ENCODE peak calls at places on chromosomes 5 and 9, in seven cellular contexts. H, I, B, Z, J, T and S are unnamed samples.

GRCh38 chr9:21506910-21507795 is 25.0 kb upstream of the IFNE start:
- DNase-seq in Z (no peak), T (no peak), H (no peak), J (no peak), B (no peak), I (no peak), S (no peak)

GRCh38 chr5:116492016-116492623 is 82.5 kb downstream of the SEMA6A start:
- DNase-seq in Z (no peak), J (no peak), T (no peak), I (no peak), H (no peak), B (no peak), S (no peak)

GRCh38 chr9:7315746-7316457 is 483.7 kb downstream of the DMAC1 start:
- DNase-seq in Z (no peak), I (no peak), B (no peak), H (no peak), J (no peak), T (no peak), S (no peak)

GRCh38 chr5:398475-399295 is 44.3 kb upstream of the EXOC3 start:
- DNase-seq in I (no peak), T (peak; percentile 24), Z (peak; percentile 57), J (no peak), H (no peak), B (no peak), S (no peak)

GRCh38 chr5:171592076-171592475 is 172.6 kb downstream of the FGF18 start:
- DNase-seq in Z (no peak), B (no peak), I (no peak), J (no peak), H (no peak), T (no peak), S (no peak)

GRCh38 chr9:76459691-76460635 is 981 bp downstream of the GCNT1 start:
- DNase-seq in J (peak; percentile 59), I (no peak), T (peak; percentile 58), B (peak; percentile 35), Z (no peak), H (no peak), S (no peak)

GRCh38 chr9:70668751-70669150 is 254.3 kb upstream of the KLF9 start:
- DNase-seq in I (no peak), H (no peak), B (no peak), J (no peak), T (no peak), Z (no peak), S (no peak)

GRCh38 chr9:108002296-108003056 is 512.9 kb upstream of the KLF4 start:
- DNase-seq in B (peak; percentile 4), H (no peak), I (no peak), Z (no peak), J (peak; percentile 21), T (no peak), S (no peak)

GRCh38 chr5:179166171-179166885 is 106.2 kb downstream of the ZNF354C start:
- DNase-seq in H (no peak), B (no peak), J (no peak), Z (peak; percentile 49), I (no peak), T (no peak), S (no peak)

GRCh38 chr5:148484651-148485050 is 100.9 kb downstream of the FBXO38 start:
- DNase-seq in B (no peak), Z (no peak), J (no peak), T (no peak), I (no peak), H (no peak), S (no peak)

GRCh38 chr5:171595401-171595800 is 176.0 kb downstream of the FGF18 start:
- DNase-seq in T (no peak), I (no peak), Z (no peak), H (no peak), J (no peak), B (no peak), S (no peak)

GRCh38 chr9:17318821-17319320 is 184.0 kb downstream of the CNTLN start:
- DNase-seq in I (no peak), J (no peak), B (no peak), Z (no peak), H (no peak), T (no peak), S (no peak)

GRCh38 chr9:14345586-14346237 is 31.8 kb upstream of the NFIB start:
- DNase-seq in I (no peak), B (no peak), H (no peak), J (no peak), T (no peak), Z (no peak), S (no peak)

GRCh38 chr5:4191024-4191423 is 595.4 kb downstream of the IRX1 start:
- DNase-seq in H (no peak), T (no peak), I (no peak), Z (no peak), B (no peak), J (no peak), S (no peak)

GRCh38 chr9:121360975-121361374 is 9.1 kb downstream of the STOM start:
- DNase-seq in T (no peak), J (no peak), B (no peak), H (no peak), I (no peak), Z (no peak), S (no peak)

GRCh38 chr5:96896806-96897205 is 20.5 kb downstream of the ERAP2 start:
- DNase-seq in J (peak; percentile 15), I (no peak), H (no peak), T (no peak), B (no peak), Z (no peak), S (no peak)

GRCh38 chr5:108655750-108656450 is 91.8 kb upstream of the FER start:
- DNase-seq in T (no peak), B (no peak), H (no peak), J (no peak), I (no peak), Z (no peak), S (no peak)

GRCh38 chr9:131266301-131267229 is 9.7 kb downstream of the FAM78A start:
- DNase-seq in I (no peak), H (no peak), B (no peak), J (no peak), T (no peak), Z (no peak), S (no peak)

GRCh38 chr5:181261320-181262085 is 560 bp upstream of the TRIM52 start:
- DNase-seq in I (peak; percentile 52), T (peak; percentile 72), J (peak; percentile 81), H (no peak), B (peak; percentile 48), Z (peak; percentile 86), S (peak; percentile 45)

GRCh38 chr5:124136609-124137008 is 609.8 kb downstream of the ZNF608 start:
- DNase-seq in B (no peak), Z (no peak), I (no peak), H (no peak), T (no peak), J (no peak), S (no peak)

GRCh38 chr5:60368100-60368499 is 331.9 kb downstream of the DEPDC1B start:
- DNase-seq in Z (no peak), T (no peak), H (no peak), J (no peak), I (no peak), B (no peak), S (no peak)

GRCh38 chr5:16713386-16713928 is 96.7 kb upstream of the RETREG1 start:
- DNase-seq in Z (no peak), J (peak; percentile 37), I (no peak), B (no peak), T (no peak), H (no peak), S (no peak)
- TF ChIP-seq POLR2AphosphoS5 in Z (no peak), J (no peak), I (no peak), B (no peak), T (no peak), H (no peak), S (no peak)

GRCh38 chr5:177435847-177436536 is 9.5 kb downstream of the GRK6 start:
- DNase-seq in J (no peak), B (no peak), T (no peak), I (no peak), Z (no peak), H (no peak), S (no peak)

GRCh38 chr5:177437623-177438022 is 9.0 kb upstream of the PRR7 start:
- DNase-seq in J (no peak), B (no peak), T (no peak), Z (no peak), H (no peak), I (no peak), S (no peak)

GRCh38 chr5:177439518-177440053 is 7.0 kb upstream of the PRR7 start:
- DNase-seq in J (no peak), B (no peak), I (no peak), H (no peak), Z (no peak), T (no peak), S (no peak)

GRCh38 chr5:177440211-177440989 is 6.2 kb upstream of the PRR7 start:
- DNase-seq in I (no peak), Z (no peak), J (no peak), T (no peak), H (no peak), B (no peak), S (no peak)

GRCh38 chr5:177438468-177438867 is 8.1 kb upstream of the PRR7 start:
- DNase-seq in Z (no peak), T (no peak), J (no peak), I (no peak), H (no peak), B (no peak), S (no peak)
- TF ChIP-seq POLR2A in Z (no peak), T (no peak), J (no peak), I (peak; percentile 55), H (no peak), B (no peak), S (peak; percentile 40)

GRCh38 chr5:125194901-125195300 is 448.5 kb upstream of the ZNF608 start:
- DNase-seq in I (no peak), J (no peak), B (no peak), H (no peak), Z (no peak), T (no peak), S (no peak)
- TF ChIP-seq POLR2AphosphoS5 in I (no peak), J (no peak), B (no peak), H (no peak), Z (no peak), T (no peak), S (no peak)

GRCh38 chr5:175472378-175472777 is 6.0 kb upstream of the SFXN1 start:
- DNase-seq in H (no peak), J (no peak), I (no peak), B (no peak), Z (no peak), T (no peak), S (no peak)
- TF ChIP-seq POLR2A in H (no peak), J (no peak), I (no peak), B (no peak), Z (no peak), T (no peak), S (no peak)